ENCODE peak calls at places on chromosome 3, in six cellular contexts. One of them, this sample, is unnamed.

GRCh38 chr3:133925960-133926735 is 30.5 kb upstream of the RAB6B start:
- DNase-seq in A549: no peak
- DNase-seq in Peyer's patch: no peak
- DNase-seq in brain microvascular endothelial cell: no peak
- DNase-seq in BJ: no peak
- DNase-seq in progenitor cell of endocrine pancreas: no peak
- DNase-seq in this sample: no peak

GRCh38 chr3:8529738-8530525 is 28.3 kb downstream of the LMCD1 start:
- DNase-seq in A549: peak; percentile 23
- DNase-seq in Peyer's patch: no peak
- DNase-seq in brain microvascular endothelial cell: no peak
- DNase-seq in BJ: no peak
- DNase-seq in progenitor cell of endocrine pancreas: no peak
- DNase-seq in this sample: no peak

GRCh38 chr3:119924111-119925094 is 142.5 kb downstream of the NR1I2 start:
- DNase-seq in A549: no peak
- DNase-seq in Peyer's patch: no peak
- DNase-seq in brain microvascular endothelial cell: no peak
- DNase-seq in BJ: no peak
- DNase-seq in progenitor cell of endocrine pancreas: no peak
- DNase-seq in this sample: no peak

GRCh38 chr3:127458698-127459097 is 131.8 kb downstream of the TPRA1 start:
- DNase-seq in A549: no peak
- DNase-seq in Peyer's patch: no peak
- DNase-seq in brain microvascular endothelial cell: no peak
- DNase-seq in BJ: no peak
- DNase-seq in progenitor cell of endocrine pancreas: peak; percentile 82
- DNase-seq in this sample: peak; percentile 19

GRCh38 chr3:44914936-44915335 is 40.5 kb downstream of the TGM4 start:
- DNase-seq in A549: no peak
- DNase-seq in Peyer's patch: no peak
- DNase-seq in brain microvascular endothelial cell: no peak
- DNase-seq in BJ: no peak
- DNase-seq in progenitor cell of endocrine pancreas: no peak
- DNase-seq in this sample: peak; percentile 16

GRCh38 chr3:54126551-54126950 is 4.2 kb downstream of the CACNA2D3 start:
- DNase-seq in A549: no peak
- DNase-seq in Peyer's patch: no peak
- DNase-seq in brain microvascular endothelial cell: no peak
- DNase-seq in BJ: no peak
- DNase-seq in progenitor cell of endocrine pancreas: no peak
- DNase-seq in this sample: no peak

GRCh38 chr3:166453472-166453871 is 616.2 kb upstream of the BCHE start:
- DNase-seq in A549: peak; percentile 5
- DNase-seq in Peyer's patch: no peak
- DNase-seq in brain microvascular endothelial cell: no peak
- DNase-seq in BJ: no peak
- DNase-seq in progenitor cell of endocrine pancreas: no peak
- DNase-seq in this sample: no peak

GRCh38 chr3:21729888-21730459 is 21.0 kb downstream of the ZNF385D start:
- DNase-seq in A549: no peak
- DNase-seq in Peyer's patch: no peak
- DNase-seq in brain microvascular endothelial cell: peak; percentile 51
- DNase-seq in BJ: no peak
- DNase-seq in progenitor cell of endocrine pancreas: no peak
- DNase-seq in this sample: peak; percentile 44

GRCh38 chr3:23246651-23247050 is 43.5 kb downstream of the UBE2E2 start:
- DNase-seq in A549: no peak
- DNase-seq in Peyer's patch: no peak
- DNase-seq in brain microvascular endothelial cell: no peak
- DNase-seq in BJ: no peak
- DNase-seq in progenitor cell of endocrine pancreas: no peak
- DNase-seq in this sample: no peak

GRCh38 chr3:173938159-173938558 is 540.6 kb downstream of the NLGN1 start:
- DNase-seq in A549: no peak
- DNase-seq in Peyer's patch: no peak
- DNase-seq in brain microvascular endothelial cell: peak; percentile 48
- DNase-seq in BJ: peak; percentile 15
- DNase-seq in progenitor cell of endocrine pancreas: no peak
- DNase-seq in this sample: peak; percentile 56

GRCh38 chr3:111691293-111691909 is 96.3 kb upstream of the ZBED2 start:
- DNase-seq in A549: peak; percentile 40
- DNase-seq in Peyer's patch: no peak
- DNase-seq in brain microvascular endothelial cell: no peak
- DNase-seq in BJ: no peak
- DNase-seq in progenitor cell of endocrine pancreas: no peak
- DNase-seq in this sample: peak; percentile 78

GRCh38 chr3:28598165-28598564 is 249.5 kb upstream of the AZI2 start:
- DNase-seq in A549: no peak
- DNase-seq in Peyer's patch: no peak
- DNase-seq in brain microvascular endothelial cell: no peak
- DNase-seq in BJ: no peak
- DNase-seq in progenitor cell of endocrine pancreas: no peak
- DNase-seq in this sample: no peak

GRCh38 chr3:112467584-112467983 is 31.7 kb downstream of the BTLA start:
- DNase-seq in A549: no peak
- DNase-seq in Peyer's patch: no peak
- DNase-seq in brain microvascular endothelial cell: no peak
- DNase-seq in BJ: no peak
- DNase-seq in progenitor cell of endocrine pancreas: no peak
- DNase-seq in this sample: no peak

GRCh38 chr3:106126836-106127235 is 258.0 kb upstream of the CBLB start:
- DNase-seq in A549: no peak
- DNase-seq in Peyer's patch: no peak
- DNase-seq in brain microvascular endothelial cell: no peak
- DNase-seq in BJ: no peak
- DNase-seq in progenitor cell of endocrine pancreas: no peak
- DNase-seq in this sample: no peak

GRCh38 chr3:127263586-127264231 is 24.1 kb downstream of the PRR20G start:
- DNase-seq in A549: no peak
- DNase-seq in Peyer's patch: no peak
- DNase-seq in brain microvascular endothelial cell: no peak
- DNase-seq in BJ: no peak
- DNase-seq in progenitor cell of endocrine pancreas: no peak
- DNase-seq in this sample: no peak

GRCh38 chr3:121462565-121462964 is 83.2 kb downstream of the POLQ start:
- DNase-seq in A549: no peak
- DNase-seq in Peyer's patch: no peak
- DNase-seq in brain microvascular endothelial cell: no peak
- DNase-seq in BJ: no peak
- DNase-seq in progenitor cell of endocrine pancreas: no peak
- DNase-seq in this sample: no peak

GRCh38 chr3:160132226-160132625 is 93.0 kb upstream of the C3orf80 start:
- DNase-seq in A549: no peak
- DNase-seq in Peyer's patch: no peak
- DNase-seq in brain microvascular endothelial cell: no peak
- DNase-seq in BJ: no peak
- DNase-seq in progenitor cell of endocrine pancreas: no peak
- DNase-seq in this sample: no peak

DNA sequence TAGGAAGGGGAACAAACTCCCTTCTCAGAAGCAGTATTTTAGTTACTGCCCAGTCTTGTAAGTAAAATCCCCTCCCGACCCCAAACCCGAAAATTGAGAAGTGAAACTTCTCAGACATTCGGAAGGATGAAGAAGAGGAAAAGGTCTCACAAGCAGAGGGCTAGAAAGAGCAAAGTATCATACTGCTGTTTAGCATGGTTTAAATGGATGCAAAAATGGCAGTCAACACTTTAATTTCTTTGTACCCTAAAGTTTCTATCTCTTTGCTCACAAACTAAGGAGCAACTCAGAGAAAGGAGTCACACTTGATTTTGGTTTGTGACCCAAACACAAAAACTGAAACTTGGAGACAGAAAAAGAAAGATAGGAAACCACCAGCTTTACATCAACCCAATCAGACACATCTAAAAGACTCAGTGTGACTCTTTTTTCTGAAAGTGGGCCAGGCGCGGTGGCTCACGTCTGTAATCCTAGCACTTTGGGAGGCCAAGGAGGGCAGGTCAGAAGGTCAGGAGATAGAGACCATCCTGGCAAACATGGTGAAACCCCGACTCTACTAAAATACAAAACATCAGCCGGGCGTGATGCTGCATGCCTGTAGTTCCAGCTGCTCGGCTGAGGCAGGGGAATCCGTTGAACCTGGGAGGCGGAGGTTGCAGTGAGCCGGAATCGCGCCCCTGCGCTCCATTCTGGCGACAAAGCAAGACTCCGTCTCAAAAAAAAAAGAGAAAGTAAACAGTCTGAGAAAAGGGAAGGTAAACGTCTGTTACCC is 63.2 kb upstream of the ATP11B start:
- DNase-seq in A549: no peak
- DNase-seq in Peyer's patch: no peak
- DNase-seq in brain microvascular endothelial cell: no peak
- DNase-seq in BJ: no peak
- DNase-seq in progenitor cell of endocrine pancreas: no peak
- DNase-seq in this sample: no peak
- TF ChIP-seq CTCF in A549: no peak
- TF ChIP-seq CTCF in Peyer's patch: no peak
- TF ChIP-seq CTCF in brain microvascular endothelial cell: no peak
- TF ChIP-seq CTCF in BJ: no peak
- TF ChIP-seq CTCF in progenitor cell of endocrine pancreas: no peak
- TF ChIP-seq CTCF in this sample: no peak

DNA sequence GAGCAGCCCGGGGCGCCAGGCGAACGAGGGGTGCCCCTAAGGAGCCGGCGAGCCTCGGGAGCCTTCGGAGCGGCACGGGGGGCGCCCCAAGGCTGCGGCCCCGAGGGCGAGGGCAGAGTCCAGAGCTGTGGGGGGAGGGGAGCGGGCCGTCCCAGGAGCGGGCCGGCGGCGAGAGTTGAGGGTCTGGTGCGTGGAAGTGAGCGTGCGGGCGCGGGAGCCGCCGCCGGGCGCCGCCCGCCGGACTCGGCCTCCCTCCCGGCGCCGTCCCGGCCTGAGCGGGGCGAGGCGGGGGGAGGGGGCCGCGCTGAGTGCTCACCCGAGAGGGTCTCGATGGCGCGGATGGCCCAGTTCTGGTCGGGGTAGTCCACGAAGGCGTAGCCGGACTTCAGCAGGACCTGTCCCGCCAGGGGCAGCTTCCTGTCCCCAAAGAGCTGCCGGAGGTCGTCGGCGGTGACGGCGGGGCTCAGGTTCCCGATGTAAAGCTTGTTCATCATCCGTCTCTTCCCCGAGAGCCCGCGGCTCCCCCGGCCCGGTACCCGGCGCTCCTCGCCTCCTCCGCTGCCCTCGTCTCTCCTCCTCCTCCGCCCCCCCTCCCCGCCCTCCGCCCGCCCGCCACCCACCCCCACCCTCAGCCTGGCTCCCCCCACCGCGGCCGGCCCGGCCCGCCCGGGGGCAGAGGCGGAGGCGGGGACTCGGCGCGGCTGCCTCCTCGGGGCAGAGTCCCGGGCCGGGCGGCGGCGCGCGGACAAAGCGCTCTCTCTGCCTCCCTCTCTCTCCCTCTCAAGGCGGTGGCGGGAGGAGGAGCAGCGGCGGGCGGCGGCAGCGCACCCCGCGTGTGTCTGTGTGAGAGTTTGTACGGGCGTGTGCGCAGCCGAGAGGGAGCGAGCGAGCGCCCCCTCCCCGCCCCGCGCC is at the start of gene IGF2BP2:
- DNase-seq in A549: peak; percentile 29
- DNase-seq in Peyer's patch: peak; percentile 92
- DNase-seq in brain microvascular endothelial cell: peak; percentile 68
- DNase-seq in BJ: no peak
- DNase-seq in progenitor cell of endocrine pancreas: peak; percentile 78
- DNase-seq in this sample: peak; percentile 87
- TF ChIP-seq CTCF in A549: no peak
- TF ChIP-seq CTCF in Peyer's patch: no peak
- TF ChIP-seq CTCF in brain microvascular endothelial cell: peak; percentile 11
- TF ChIP-seq CTCF in BJ: peak; percentile 16
- TF ChIP-seq CTCF in progenitor cell of endocrine pancreas: peak; percentile 30
- TF ChIP-seq CTCF in this sample: no peak

GRCh38 chr3:187256217-187256616 is 35.3 kb downstream of the MASP1 start:
- DNase-seq in A549: no peak
- DNase-seq in Peyer's patch: no peak
- DNase-seq in brain microvascular endothelial cell: no peak
- DNase-seq in BJ: no peak
- DNase-seq in progenitor cell of endocrine pancreas: no peak
- DNase-seq in this sample: no peak
- TF ChIP-seq CTCF in A549: no peak
- TF ChIP-seq CTCF in Peyer's patch: no peak
- TF ChIP-seq CTCF in brain microvascular endothelial cell: peak; percentile 12
- TF ChIP-seq CTCF in BJ: no peak
- TF ChIP-seq CTCF in progenitor cell of endocrine pancreas: no peak
- TF ChIP-seq CTCF in this sample: no peak

DNA sequence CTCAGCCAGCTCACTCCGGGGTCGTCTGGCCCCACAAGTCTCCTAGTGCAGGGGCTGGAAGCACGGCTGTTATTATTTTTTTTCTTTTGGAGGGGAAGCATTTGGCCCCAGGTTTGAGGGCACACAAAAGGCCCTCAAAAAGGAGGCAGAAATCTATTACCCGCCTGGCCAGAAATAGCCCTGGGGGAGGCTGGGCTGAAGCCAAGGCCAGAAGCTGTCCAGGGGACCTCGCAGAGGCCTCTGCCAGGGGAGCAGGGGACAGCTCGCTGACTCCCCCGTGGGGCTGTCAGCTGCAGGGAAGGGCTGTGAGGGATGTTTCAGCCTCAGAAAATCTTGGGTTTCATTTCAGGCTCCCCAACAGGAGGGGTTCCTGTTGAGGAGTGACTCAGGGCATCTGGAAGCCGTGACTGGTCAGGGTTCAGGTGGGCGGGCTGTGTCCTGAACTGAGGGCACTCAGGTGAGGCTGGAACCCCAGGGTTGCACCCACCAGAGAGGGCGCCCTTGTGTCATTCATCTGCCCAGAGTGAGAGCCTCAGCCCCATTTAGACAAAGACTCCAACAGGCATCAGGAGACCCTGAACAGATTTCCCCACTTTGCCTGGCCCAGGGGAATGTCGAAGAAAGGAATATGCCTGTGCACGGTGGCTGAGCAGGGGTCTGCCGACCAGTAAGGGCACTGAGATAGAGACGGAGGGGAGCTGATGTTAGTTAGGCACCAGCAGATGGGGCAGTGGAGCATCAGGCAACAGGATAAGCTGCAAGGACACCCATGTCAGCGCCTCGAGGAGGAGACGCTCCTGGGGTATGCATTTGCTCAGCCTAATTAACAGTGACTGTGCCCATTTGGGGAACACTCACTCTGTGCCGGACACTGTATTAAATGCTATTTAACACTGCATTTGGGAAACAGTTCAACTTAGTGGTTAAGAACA is 43.5 kb upstream of the SLC6A11 start:
- DNase-seq in A549: peak; percentile 37
- DNase-seq in Peyer's patch: no peak
- DNase-seq in brain microvascular endothelial cell: no peak
- DNase-seq in BJ: no peak
- DNase-seq in progenitor cell of endocrine pancreas: no peak
- DNase-seq in this sample: peak; percentile 4
- TF ChIP-seq CTCF in A549: peak; percentile 59
- TF ChIP-seq CTCF in Peyer's patch: no peak
- TF ChIP-seq CTCF in brain microvascular endothelial cell: peak; percentile 34
- TF ChIP-seq CTCF in BJ: no peak
- TF ChIP-seq CTCF in progenitor cell of endocrine pancreas: no peak
- TF ChIP-seq CTCF in this sample: peak; percentile 17

DNA sequence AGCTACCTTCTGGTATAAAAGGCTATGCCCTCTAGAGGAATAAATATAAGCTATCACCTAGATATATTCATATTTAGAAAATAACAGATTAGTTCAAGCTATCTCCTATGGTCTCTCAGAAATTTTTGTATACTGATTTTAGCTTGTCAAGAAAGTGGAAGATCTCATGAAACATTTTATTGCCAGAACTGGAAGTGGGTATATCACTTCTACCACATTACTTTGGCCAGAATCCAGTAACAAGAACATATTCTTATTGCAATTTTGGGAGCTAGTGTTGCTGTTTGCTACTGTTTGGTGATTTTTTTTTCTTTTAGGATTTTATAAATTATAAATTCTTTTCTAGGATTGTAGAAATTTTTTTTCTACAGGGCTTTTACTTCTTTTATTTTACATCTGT is 14.2 kb upstream of the DIPK2A start:
- DNase-seq in A549: no peak
- DNase-seq in Peyer's patch: no peak
- DNase-seq in brain microvascular endothelial cell: no peak
- DNase-seq in BJ: no peak
- DNase-seq in progenitor cell of endocrine pancreas: no peak
- DNase-seq in this sample: no peak
- TF ChIP-seq CTCF in A549: no peak
- TF ChIP-seq CTCF in Peyer's patch: no peak
- TF ChIP-seq CTCF in brain microvascular endothelial cell: no peak
- TF ChIP-seq CTCF in BJ: no peak
- TF ChIP-seq CTCF in progenitor cell of endocrine pancreas: no peak
- TF ChIP-seq CTCF in this sample: no peak

This sample was measured in fibroblast of pulmonary artery.